ENCODE peak calls at places on chromosome 3, in nine cellular contexts. B is trophoblast cell; E is GM13976; V is dorsolateral prefrontal cortex; U is tibial nerve; D is stimulated activated CD4-positive, alpha-beta T cell treated with anti-CD3 and anti-CD28 coated beads, Interleukin-15, amount 100 ng/mL, for 24 hours; R is Calu3; S is pancreas; G is head of caudate nucleus. F is an unnamed sample.
A peak's percentile ranks its signal among the peaks of the same experiment; 100 is the strongest.

GRCh38 chr3:113746955-113747718 is at the start of gene ATP6V1A:
- DNase-seq in B (peak; percentile 61), E (peak; percentile 83), V (no peak), U (no peak), D (peak; percentile 74), R (peak; percentile 71), S (peak; percentile 69), G (peak; percentile 33), F (no peak)

GRCh38 chr3:151675858-151676615 is 57.7 kb upstream of the AADACL2 start:
- DNase-seq in B (no peak), E (no peak), V (no peak), U (no peak), D (no peak), R (no peak), S (no peak), G (no peak), F (no peak)

GRCh38 chr3:71207632-71208031 is 375.9 kb downstream of the FOXP1 start:
- DNase-seq in B (no peak), E (no peak), V (no peak), U (no peak), D (no peak), R (no peak), S (no peak), G (no peak), F (no peak)

GRCh38 chr3:151707216-151707615 is 26.5 kb upstream of the AADACL2 start:
- DNase-seq in B (peak; percentile 71), E (no peak), V (no peak), U (no peak), D (no peak), R (no peak), S (no peak), G (no peak), F (no peak)

GRCh38 chr3:2099028-2099671 is 484 bp downstream of the CNTN4 start:
- DNase-seq in B (no peak), E (peak; percentile 20), V (no peak), U (no peak), D (peak; percentile 6), R (no peak), S (peak; percentile 21), G (peak; percentile 29), F (peak; percentile 21)

GRCh38 chr3:50486219-50486888 is 17.1 kb downstream of the CACNA2D2 start:
- DNase-seq in B (no peak), E (no peak), V (no peak), U (no peak), D (no peak), R (no peak), S (no peak), G (no peak), F (no peak)

GRCh38 chr3:89145995-89146394 is 38.6 kb downstream of the EPHA3 start:
- DNase-seq in B (peak; percentile 6), E (no peak), V (no peak), U (no peak), D (no peak), R (peak; percentile 9), S (no peak), G (no peak), F (no peak)

GRCh38 chr3:130323503-130323902 is 22.0 kb upstream of the COL6A5 start:
- DNase-seq in B (peak; percentile 24), E (no peak), V (no peak), U (no peak), D (no peak), R (no peak), S (no peak), G (no peak), F (no peak)

GRCh38 chr3:34863485-34863884 is 775.8 kb upstream of the ARPP21 start:
- DNase-seq in B (no peak), E (no peak), V (no peak), U (no peak), D (no peak), R (no peak), S (no peak), G (no peak), F (no peak)

GRCh38 chr3:137263982-137264777 is 306.4 kb downstream of the IL20RB start:
- DNase-seq in B (peak; percentile 44), E (no peak), V (no peak), U (no peak), D (no peak), R (no peak), S (no peak), G (peak; percentile 21), F (no peak)

GRCh38 chr3:125394406-125394805 is 19.3 kb upstream of the ZNF148 start:
- DNase-seq in B (peak; percentile 53), E (no peak), V (no peak), U (no peak), D (no peak), R (no peak), S (no peak), G (no peak), F (no peak)

GRCh38 chr3:183342824-183343223 is 85.6 kb downstream of the MCF2L2 start:
- DNase-seq in B (no peak), E (no peak), V (no peak), U (no peak), D (no peak), R (no peak), S (no peak), G (no peak), F (no peak)

GRCh38 chr3:172261053-172261452 is 187.2 kb downstream of the GHSR start:
- DNase-seq in B (peak; percentile 98), E (no peak), V (no peak), U (no peak), D (no peak), R (peak; percentile 93), S (no peak), G (no peak), F (no peak)

GRCh38 chr3:196596355-196596754 is 27.9 kb downstream of the FBXO45 start:
- DNase-seq in B (peak; percentile 13), E (no peak), V (no peak), U (no peak), D (no peak), R (no peak), S (no peak), G (no peak), F (no peak)

GRCh38 chr3:32502089-32502943 is at the start of gene CMTM6:
- DNase-seq in B (peak; percentile 84), E (peak; percentile 94), V (peak; percentile 63), U (peak; percentile 67), D (peak; percentile 85), R (peak; percentile 79), S (peak; percentile 78), G (peak; percentile 84), F (peak; percentile 77)

GRCh38 chr3:19348929-19349564 is 200.7 kb downstream of the KCNH8 start:
- DNase-seq in B (peak; percentile 46), E (no peak), V (no peak), U (no peak), D (peak; percentile 2), R (peak; percentile 19), S (peak; percentile 11), G (peak; percentile 17), F (no peak)

GRCh38 chr3:139518296-139518695 is 21.2 kb downstream of the RBP1 start:
- DNase-seq in B (no peak), E (no peak), V (no peak), U (no peak), D (no peak), R (no peak), S (no peak), G (no peak), F (no peak)

GRCh38 chr3:141249041-141249440 is 17.4 kb downstream of the PXYLP1 start:
- DNase-seq in B (no peak), E (no peak), V (no peak), U (no peak), D (no peak), R (no peak), S (no peak), G (no peak), F (no peak)

GRCh38 chr3:167113466-167113865 is 266.6 kb downstream of the ZBBX start:
- DNase-seq in B (no peak), E (no peak), V (no peak), U (no peak), D (no peak), R (no peak), S (no peak), G (no peak), F (no peak)

GRCh38 chr3:86996261-86996955 is 5.5 kb upstream of the VGLL3 start:
- DNase-seq in B (peak; percentile 90), E (no peak), V (no peak), U (no peak), D (no peak), R (no peak), S (no peak), G (no peak), F (no peak)